ENCODE peak calls at places on chromosomes 12 and 14, in four cellular contexts. S, Q, M and J are unnamed samples.

GRCh38 chr14:68137704-68138619 is 318.4 kb downstream of the RAD51B start:
- DNase-seq in S (peak; percentile 90), Q (no peak), M (peak; percentile 6), J (no peak)

GRCh38 chr14:103679351-103679750 is 35.9 kb downstream of the XRCC3 start:
- DNase-seq in S (no peak), Q (no peak), M (peak; percentile 82), J (no peak)

GRCh38 chr12:13698001-13698400 is 283.4 kb downstream of the GRIN2B start:
- DNase-seq in S (no peak), Q (no peak), M (no peak), J (no peak)

GRCh38 chr14:95098984-95099599 is 58.2 kb downstream of the DICER1 start:
- DNase-seq in S (peak; percentile 46), Q (peak; percentile 8), M (peak; percentile 14), J (no peak)

GRCh38 chr14:39175445-39176262 is 600 bp downstream of the PNN start:
- DNase-seq in S (no peak), Q (peak; percentile 10), M (peak; percentile 15), J (no peak)

GRCh38 chr12:78880078-78880477 is 15.5 kb downstream of the SYT1 start:
- DNase-seq in S (peak; percentile 6), Q (no peak), M (no peak), J (no peak)

GRCh38 chr14:71751264-71751663 is 181.0 kb upstream of the RGS6 start:
- DNase-seq in S (no peak), Q (no peak), M (no peak), J (no peak)

GRCh38 chr14:92998957-92999356 is 76.0 kb downstream of the CHGA start:
- DNase-seq in S (no peak), Q (no peak), M (no peak), J (no peak)

GRCh38 chr14:47040490-47040889 is 388.9 kb upstream of the RPL10L start:
- DNase-seq in S (peak; percentile 16), Q (no peak), M (no peak), J (no peak)

GRCh38 chr14:72701232-72701555 is 192.7 kb downstream of the DPF3 start:
- DNase-seq in S (no peak), Q (no peak), M (no peak), J (no peak)

GRCh38 chr12:122730215-122731014 is at the start of gene HCAR1:
- DNase-seq in S (no peak), Q (no peak), M (no peak), J (no peak)

GRCh38 chr14:105925615-105926414 is 399.4 kb downstream of the TMEM121 start:
- DNase-seq in S (no peak), Q (no peak), M (no peak), J (no peak)

GRCh38 chr14:76086636-76087035 is 65.1 kb upstream of the GPATCH2L start:
- DNase-seq in S (no peak), Q (no peak), M (no peak), J (no peak)

GRCh38 chr14:91261115-91261514 is 16.6 kb upstream of the GPR68 start:
- DNase-seq in S (no peak), Q (no peak), M (no peak), J (no peak)

GRCh38 chr12:114425031-114425626 is 19.2 kb upstream of the TBX5 start:
- DNase-seq in S (no peak), Q (no peak), M (no peak), J (no peak)

GRCh38 chr14:75342762-75343599 is 64.4 kb downstream of the FOS start:
- DNase-seq in S (no peak), Q (no peak), M (peak; percentile 39), J (no peak)

GRCh38 chr12:132285991-132286681 is 43.3 kb downstream of the GALNT9 start:
- DNase-seq in S (no peak), Q (no peak), M (no peak), J (no peak)

GRCh38 chr14:100734031-100734990 is 7.6 kb downstream of the DLK1 start:
- DNase-seq in S (no peak), Q (no peak), M (no peak), J (no peak)

GRCh38 chr12:22537000-22537544 is 7.3 kb downstream of the C2CD5 start:
- DNase-seq in S (no peak), Q (no peak), M (no peak), J (no peak)

GRCh38 chr14:88521818-88522217 is 33.0 kb downstream of the PTPN21 start:
- DNase-seq in S (no peak), Q (no peak), M (no peak), J (no peak)

GRCh38 chr12:75086086-75087038 is 123.3 kb downstream of the KCNC2 start:
- DNase-seq in S (no peak), Q (no peak), M (no peak), J (no peak)

GRCh38 chr12:51005671-51006070 is 20.5 kb downstream of the SLC11A2 start:
- DNase-seq in S (no peak), Q (no peak), M (no peak), J (no peak)